ENCODE peak calls at places on chromosomes 13 and 19, in ten cellular contexts. X is A549, V is sigmoid colon, K is GM12878, D is tibial nerve, M is HepG2, F is upper lobe of left lung, A is stomach, P is transverse colon, I is ovary. R is an unnamed sample.

GRCh38 chr13:97295279-97296182 is 73.4 kb downstream of the MBNL2 start:
- DNase-seq in I (no peak), K (no peak), M (no peak), V (no peak), A (no peak), P (no peak), F (no peak), X (peak), D (no peak), R (no peak)

GRCh38 chr13:101049166-101049850 is 367.0 kb downstream of the NALCN start:
- DNase-seq in D (no peak), F (no peak), K (no peak), V (no peak), M (no peak), X (no peak), I (no peak), A (no peak), P (no peak), R (no peak)

GRCh38 chr19:17073869-17074627 is 1.2 kb downstream of the HAUS8 start:
- DNase-seq in K (no peak), V (no peak), X (no peak), M (no peak), I (no peak), P (peak), D (no peak), F (no peak), A (no peak), R (no peak)

GRCh38 chr19:18093439-18094161 is 4.0 kb upstream of the MAST3 start:
- DNase-seq in V (no peak), P (no peak), I (no peak), X (peak), A (no peak), K (no peak), F (no peak), M (peak), D (no peak), R (no peak)

GRCh38 chr13:33536639-33537425 is 251.3 kb upstream of the STARD13 start:
- DNase-seq in I (no peak), M (no peak), A (no peak), V (no peak), X (peak), P (no peak), D (no peak), K (no peak), F (no peak), R (no peak)

GRCh38 chr13:30785146-30785845 is 50.0 kb downstream of the ALOX5AP start:
- DNase-seq in D (no peak), K (no peak), A (no peak), X (no peak), V (no peak), I (no peak), M (no peak), F (peak), P (no peak), R (no peak)

GRCh38 chr19:53004242-53004641 is 9.5 kb upstream of the ERVV-1 start:
- DNase-seq in X (no peak), I (no peak), F (no peak), M (no peak), A (no peak), P (no peak), V (no peak), D (no peak), K (no peak), R (no peak)

GRCh38 chr19:55141696-55142095 is 7.3 kb downstream of the TNNT1 start:
- DNase-seq in I (no peak), V (no peak), A (no peak), M (no peak), D (no peak), K (no peak), F (no peak), X (no peak), P (no peak), R (no peak)

GRCh38 chr19:13060964-13061927 is 41.4 kb downstream of the LYL1 start:
- DNase-seq in I (peak), F (peak), A (peak), X (peak), P (peak), K (peak), V (peak), D (peak), M (peak), R (peak)

GRCh38 chr13:99812611-99813010 is 159.0 kb downstream of the ZIC5 start:
- DNase-seq in V (no peak), I (no peak), K (no peak), A (no peak), F (no peak), D (no peak), M (no peak), X (peak), P (no peak), R (no peak)

GRCh38 chr19:858868-859843 is at the start of gene CFD:
- DNase-seq in I (peak), D (peak), A (peak), M (no peak), P (peak), X (no peak), K (no peak), V (peak), F (peak), R (peak)

GRCh38 chr13:91155512-91156114 is 191.9 kb upstream of the MIR17HG start:
- DNase-seq in V (no peak), K (no peak), I (no peak), M (no peak), X (no peak), D (no peak), F (no peak), A (no peak), P (no peak), R (no peak)

GRCh38 chr19:4068058-4068966 is 1.6 kb upstream of the ZBTB7A start:
- DNase-seq in K (no peak), F (peak), I (no peak), X (no peak), A (no peak), M (no peak), V (no peak), P (peak), D (no peak), R (no peak)

GRCh38 chr13:90414691-90415596 is 932.5 kb upstream of the MIR17HG start:
- DNase-seq in V (no peak), K (no peak), F (no peak), P (no peak), D (no peak), X (peak), M (no peak), A (no peak), I (no peak), R (no peak)

GRCh38 chr19:14002571-14003278 is 3.4 kb downstream of the RFX1 start:
- DNase-seq in M (no peak), I (no peak), V (no peak), A (no peak), P (no peak), F (no peak), X (no peak), D (no peak), K (peak), R (no peak)

GRCh38 chr19:46875234-46875633 is 14.4 kb downstream of the ARHGAP35 start:
- DNase-seq in F (no peak), D (no peak), V (no peak), P (no peak), K (no peak), I (no peak), A (no peak), M (no peak), X (no peak), R (no peak)

GRCh38 chr19:29881386-29881785 is 60.7 kb upstream of the URI1 start:
- DNase-seq in I (no peak), K (no peak), F (no peak), V (peak), D (no peak), A (no peak), M (no peak), X (no peak), P (no peak), R (no peak)

GRCh38 chr19:50173144-50173543 is 10.1 kb upstream of the IZUMO2 start:
- DNase-seq in K (peak), I (no peak), F (no peak), P (peak), A (peak), X (no peak), D (no peak), M (no peak), V (no peak), R (no peak)

GRCh38 chr13:105847532-105848295 is 687.7 kb downstream of the EFNB2 start:
- DNase-seq in V (no peak), I (no peak), X (no peak), D (no peak), A (no peak), M (no peak), K (no peak), P (no peak), F (no peak), R (no peak)

GRCh38 chr19:21607453-21607852 is 102.1 kb downstream of the ZNF429 start:
- DNase-seq in A (no peak), I (no peak), X (no peak), M (no peak), D (no peak), P (no peak), K (no peak), V (no peak), F (no peak), R (no peak)

GRCh38 chr13:30376426-30377311 is 45.6 kb upstream of the UBE2L5 start:
- DNase-seq in F (peak), D (no peak), A (peak), M (no peak), V (no peak), I (no peak), X (no peak), K (peak), P (peak), R (no peak)

GRCh38 chr13:48532146-48532472 is 771 bp downstream of the RCBTB2 start:
- DNase-seq in K (peak), X (no peak), V (no peak), M (no peak), D (no peak), I (no peak), F (no peak), P (no peak), A (no peak), R (no peak)

GRCh38 chr13:47845981-47846380 is 155.1 kb downstream of the SUCLA2 start:
- DNase-seq in K (no peak), I (no peak), V (no peak), X (no peak), D (no peak), P (no peak), M (no peak), F (no peak), A (no peak), R (no peak)

GRCh38 chr19:10921199-10921879 is 7.1 kb downstream of the YIPF2 start:
- DNase-seq in F (no peak), P (no peak), A (no peak), M (no peak), X (no peak), V (no peak), I (no peak), D (no peak), K (no peak), R (no peak)

GRCh38 chr19:27793644-27794443 is 1419.1 kb downstream of the UQCRFS1 start:
- DNase-seq in K (peak), D (peak), F (peak), M (peak), V (peak), A (peak), P (peak), X (peak), I (peak), R (peak)

GRCh38 chr19:46975918-46976782 is 43.5 kb upstream of the NPAS1 start:
- DNase-seq in I (peak), V (peak), M (peak), F (peak), D (peak), P (peak), A (peak), X (peak), K (no peak), R (peak)

GRCh38 chr13:66618702-66619101 is 611.4 kb downstream of the PCDH9 start:
- DNase-seq in K (no peak), F (no peak), X (peak), V (no peak), I (no peak), M (peak), A (no peak), P (no peak), D (no peak), R (no peak)

GRCh38 chr13:27797228-27797624 is 4.9 kb downstream of the GSX1 start:
- DNase-seq in A (no peak), F (no peak), K (no peak), V (no peak), X (peak), I (no peak), M (no peak), D (no peak), P (no peak), R (peak)

GRCh38 chr19:48726573-48726972 is 7.0 kb upstream of the MAMSTR start:
- DNase-seq in F (no peak), K (no peak), X (peak), P (no peak), V (no peak), A (no peak), M (no peak), I (no peak), D (no peak), R (no peak)

GRCh38 chr13:46639033-46639981 is 86.3 kb downstream of the LRCH1 start:
- DNase-seq in D (no peak), I (no peak), M (peak), V (no peak), X (no peak), F (no peak), K (peak), P (no peak), A (no peak), R (no peak)

GRCh38 chr13:99178636-99179035 is 22.0 kb upstream of the UBAC2 start:
- DNase-seq in P (no peak), I (no peak), K (no peak), M (no peak), V (no peak), D (no peak), F (no peak), A (no peak), X (no peak), R (no peak)

GRCh38 chr19:2969104-2969504 is 8.3 kb upstream of the TLE6 start:
- DNase-seq in K (no peak), D (no peak), F (no peak), I (peak), X (no peak), P (peak), M (no peak), A (peak), V (peak), R (no peak)

GRCh38 chr13:44921931-44922758 is 67.1 kb downstream of the NUFIP1 start:
- DNase-seq in F (peak), M (peak), X (peak), D (peak), V (peak), P (peak), I (no peak), K (no peak), A (peak), R (no peak)

GRCh38 chr13:64471916-64472315 is 2758.2 kb downstream of the PCDH9 start:
- DNase-seq in K (no peak), X (peak), D (no peak), A (no peak), V (no peak), I (no peak), M (peak), P (no peak), F (no peak), R (no peak)

GRCh38 chr13:21800847-21801616 is 130.2 kb downstream of the FGF9 start:
- DNase-seq in M (peak), A (no peak), I (no peak), F (no peak), K (no peak), D (no peak), V (no peak), X (no peak), P (no peak), R (no peak)

GRCh38 chr19:10402441-10403038 is 802 bp downstream of the CDC37 start:
- DNase-seq in V (no peak), F (peak), D (no peak), A (no peak), P (peak), I (no peak), M (peak), X (no peak), K (no peak), R (no peak)

GRCh38 chr13:36357692-36358091 is 11.5 kb upstream of the SPART start:
- DNase-seq in K (no peak), V (peak), M (no peak), X (no peak), P (no peak), D (peak), I (peak), A (no peak), F (no peak), R (no peak)

GRCh38 chr13:92122454-92122853 is 724.0 kb downstream of the GPC5 start:
- DNase-seq in X (no peak), V (no peak), K (no peak), F (no peak), P (no peak), A (no peak), M (no peak), I (no peak), D (no peak), R (no peak)

GRCh38 chr13:110213461-110214074 is 93.4 kb downstream of the COL4A1 start:
- DNase-seq in I (no peak), A (no peak), K (no peak), P (no peak), X (no peak), D (no peak), M (no peak), F (no peak), V (no peak), R (no peak)

GRCh38 chr13:110216006-110216402 is 91.0 kb downstream of the COL4A1 start:
- DNase-seq in A (no peak), I (no peak), D (no peak), P (no peak), K (no peak), M (no peak), F (no peak), X (no peak), V (no peak), R (no peak)

GRCh38 chr13:110216403-110217041 is 90.4 kb downstream of the COL4A1 start:
- DNase-seq in I (no peak), V (no peak), F (no peak), D (no peak), A (no peak), M (no peak), X (no peak), P (no peak), K (no peak), R (no peak)

GRCh38 chr13:110214637-110215036 is 92.3 kb downstream of the COL4A1 start:
- DNase-seq in I (no peak), M (no peak), A (no peak), P (no peak), V (no peak), X (no peak), F (no peak), D (no peak), K (no peak), R (no peak)

DNA sequence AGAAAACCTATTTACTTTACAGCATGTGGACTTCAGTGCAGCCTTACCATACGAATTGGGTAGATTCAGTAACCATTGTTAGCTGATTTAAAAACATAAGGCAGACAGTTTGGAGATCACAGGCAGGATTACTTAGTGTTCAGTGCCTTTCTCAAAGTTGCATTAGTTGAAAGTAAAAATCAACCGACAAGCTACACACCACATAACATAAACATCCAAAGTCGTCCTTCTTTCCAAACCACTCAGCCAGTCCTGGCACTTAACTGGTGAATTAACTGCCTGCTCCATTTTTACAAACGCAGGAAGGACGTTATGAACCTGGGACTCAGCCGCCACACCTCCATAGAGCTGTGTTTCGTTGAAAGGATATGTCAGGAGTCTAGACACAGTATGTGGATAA is 91.4 kb downstream of the COL4A1 start:
- DNase-seq in X (no peak), K (no peak), V (no peak), I (no peak), F (no peak), M (no peak), A (no peak), D (no peak), P (no peak), R (no peak)
- TF ChIP-seq EP300 in X (no peak), K (no peak), V (no peak), I (no peak), F (no peak), M (no peak), A (no peak), D (no peak), P (no peak), R (no peak)

GRCh38 chr19:35848919-35849505 is 3.3 kb downstream of the NPHS1 start:
- DNase-seq in A (no peak), I (no peak), D (no peak), K (no peak), V (no peak), X (no peak), F (no peak), M (no peak), P (no peak), R (no peak)

GRCh38 chr19:35848486-35848885 is 3.8 kb downstream of the NPHS1 start:
- DNase-seq in F (no peak), M (no peak), X (no peak), I (no peak), K (no peak), P (no peak), D (no peak), A (no peak), V (no peak), R (no peak)

GRCh38 chr19:35853038-35853756 is 893 bp upstream of the NPHS1 start:
- DNase-seq in X (no peak), P (no peak), I (no peak), D (no peak), F (no peak), A (no peak), M (no peak), K (no peak), V (no peak), R (no peak)

GRCh38 chr19:35852029-35852780 is at the start of gene NPHS1:
- DNase-seq in K (no peak), M (no peak), I (no peak), A (no peak), P (no peak), F (no peak), D (no peak), X (no peak), V (no peak), R (no peak)

DNA sequence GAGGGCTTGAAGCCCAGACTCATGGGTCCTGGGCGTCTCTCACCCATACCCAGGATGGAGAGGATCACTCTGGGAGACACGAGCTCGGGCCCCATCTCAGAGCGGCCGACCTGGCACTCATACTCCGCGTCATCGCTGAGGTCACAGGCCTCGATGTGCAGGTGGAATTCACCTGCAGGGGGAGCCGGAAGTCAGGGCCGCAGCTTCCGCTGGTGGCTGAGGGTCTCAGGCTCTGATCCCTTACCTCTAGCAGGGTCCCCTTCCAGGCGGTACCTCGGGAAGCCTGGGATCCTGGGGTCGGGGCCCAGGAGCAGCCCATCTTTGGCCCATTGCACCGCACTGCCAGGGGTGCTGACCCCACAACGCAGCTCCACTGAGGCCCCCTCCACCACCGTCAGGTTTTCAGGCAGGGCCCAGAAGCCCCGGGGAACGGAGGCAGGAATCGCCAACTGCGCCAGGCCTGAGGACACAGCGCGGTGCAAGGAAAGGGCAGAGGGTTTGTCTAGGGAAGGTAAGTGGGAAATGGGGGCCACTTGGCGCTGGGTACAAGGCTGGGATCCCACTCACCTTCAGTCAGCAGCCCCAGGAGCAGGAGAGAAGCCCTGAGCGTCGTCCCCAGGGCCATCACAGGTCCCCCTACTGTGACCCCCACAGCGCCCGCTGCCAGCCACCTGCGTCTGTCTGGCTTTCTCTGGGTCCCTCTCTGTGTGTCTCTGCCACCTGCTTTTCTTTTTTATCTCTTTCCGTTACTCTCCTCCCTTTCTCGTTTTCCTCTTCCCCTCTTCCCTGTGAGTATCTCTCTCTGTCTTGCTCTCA is 883 bp downstream of the NPHS1 start:
- DNase-seq in I (no peak), A (no peak), D (no peak), X (no peak), K (no peak), M (no peak), P (no peak), F (no peak), V (no peak), R (no peak)
- TF ChIP-seq CTCF in I (no peak), A (no peak), D (no peak), X (no peak), K (no peak), M (peak), P (no peak), F (no peak), V (no peak), R (no peak)

DNA sequence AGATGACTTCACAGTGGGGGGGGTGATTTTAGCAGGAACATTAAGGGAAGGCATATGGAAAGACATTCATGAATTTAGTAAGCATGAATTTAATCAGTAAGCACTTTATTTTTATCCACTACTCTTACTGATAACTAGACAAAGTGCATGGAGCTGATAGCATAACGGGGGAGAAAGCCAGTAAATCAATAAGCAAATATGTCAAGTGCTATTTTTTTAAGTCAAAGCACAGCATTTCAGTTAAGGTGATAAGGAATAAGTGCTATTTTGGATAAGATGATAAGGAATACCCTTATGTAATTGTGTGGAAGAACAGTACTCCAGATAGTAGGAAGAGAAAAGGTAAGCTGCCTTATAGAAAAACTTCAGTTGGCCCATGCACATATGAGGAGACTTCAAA is 19.4 kb downstream of the UFM1 start:
- DNase-seq in K (no peak), X (no peak), V (no peak), A (no peak), F (no peak), M (no peak), I (no peak), D (no peak), P (no peak), R (no peak)
- TF ChIP-seq EP300 in K (no peak), X (no peak), V (no peak), A (no peak), F (no peak), M (no peak), I (no peak), D (no peak), P (no peak), R (no peak)

GRCh38 chr13:114151565-114152284 is 19.3 kb upstream of the RASA3 start:
- DNase-seq in I (no peak), X (no peak), K (no peak), P (peak), D (no peak), V (no peak), A (peak), F (peak), M (no peak), R (no peak)
- TF ChIP-seq CTCF in I (no peak), X (no peak), K (no peak), P (no peak), D (no peak), V (no peak), A (no peak), F (no peak), M (peak), R (peak)